ENCODE peak calls at places on chromosomes 11 and 22, in six cellular contexts. P is A673, J is RWPE2, G is transverse colon, U is heart right ventricle, T is body of pancreas. O is an unnamed sample.

GRCh38 chr11:16981651-16982194 is 32.5 kb downstream of the PLEKHA7 start:
- DNase-seq in P (peak; percentile 4), J (no peak), G (no peak), U (no peak), T (peak; percentile 79), O (no peak)

GRCh38 chr22:41487037-41487963 is 18.4 kb downstream of the ACO2 start:
- DNase-seq in P (no peak), J (no peak), G (no peak), U (no peak), T (peak; percentile 13), O (peak; percentile 59)

GRCh38 chr22:44677299-44678244 is 24.4 kb upstream of the PRR5 start:
- DNase-seq in P (no peak), J (no peak), G (no peak), U (no peak), T (no peak), O (no peak)

GRCh38 chr11:87265132-87265531 is 227.4 kb downstream of the TMEM135 start:
- DNase-seq in P (no peak), J (no peak), G (no peak), U (no peak), T (no peak), O (no peak)

GRCh38 chr11:35035894-35036408 is 103.0 kb upstream of the CD44 start:
- DNase-seq in P (peak; percentile 93), J (no peak), G (no peak), U (peak; percentile 17), T (peak; percentile 30), O (no peak)

GRCh38 chr11:126337472-126338241 is 17.8 kb upstream of the ST3GAL4 start:
- DNase-seq in P (no peak), J (peak; percentile 43), G (no peak), U (no peak), T (no peak), O (no peak)

GRCh38 chr11:70568504-70569172 is 170.3 kb downstream of the CTTN start:
- DNase-seq in P (peak; percentile 25), J (peak; percentile 40), G (peak; percentile 49), U (peak; percentile 32), T (no peak), O (peak; percentile 59)

GRCh38 chr11:47317078-47317828 is 35.2 kb downstream of the MYBPC3 start:
- DNase-seq in P (peak; percentile 55), J (no peak), G (no peak), U (no peak), T (no peak), O (no peak)

GRCh38 chr11:3914807-3915206 is 59.3 kb downstream of the STIM1 start:
- DNase-seq in P (no peak), J (no peak), G (no peak), U (no peak), T (no peak), O (no peak)

GRCh38 chr11:88428959-88429358 is 91.4 kb upstream of the CTSC start:
- DNase-seq in P (no peak), J (no peak), G (no peak), U (no peak), T (no peak), O (no peak)

GRCh38 chr11:12200359-12201015 is 90.1 kb downstream of the MICAL2 start:
- DNase-seq in P (no peak), J (no peak), G (peak; percentile 30), U (peak; percentile 68), T (peak; percentile 65), O (no peak)

GRCh38 chr11:73388241-73389133 is 12.3 kb downstream of the RELT start:
- DNase-seq in P (no peak), J (no peak), G (peak; percentile 36), U (no peak), T (peak; percentile 55), O (peak; percentile 71)

GRCh38 chr22:49244466-49245420 is 582.9 kb downstream of the BRD1 start:
- DNase-seq in P (no peak), J (no peak), G (no peak), U (no peak), T (no peak), O (peak; percentile 24)

GRCh38 chr11:115497303-115497702 is 6.9 kb downstream of the CADM1 start:
- DNase-seq in P (no peak), J (no peak), G (no peak), U (no peak), T (no peak), O (no peak)

GRCh38 chr22:30919973-30920372 is 48.6 kb downstream of the MORC2 start:
- DNase-seq in P (no peak), J (no peak), G (no peak), U (no peak), T (no peak), O (peak; percentile 8)

GRCh38 chr11:1873048-1873812 is 18.5 kb downstream of the PRR33 start:
- DNase-seq in P (peak; percentile 6), J (no peak), G (no peak), U (no peak), T (no peak), O (peak; percentile 42)

GRCh38 chr11:123062892-123063395 is 1.0 kb upstream of the HSPA8 start:
- DNase-seq in P (peak; percentile 77), J (no peak), G (no peak), U (no peak), T (no peak), O (no peak)

GRCh38 chr11:112219476-112220232 is 6.6 kb upstream of the PTS start:
- DNase-seq in P (peak; percentile 90), J (no peak), G (peak; percentile 20), U (peak; percentile 54), T (peak; percentile 67), O (no peak)

DNA sequence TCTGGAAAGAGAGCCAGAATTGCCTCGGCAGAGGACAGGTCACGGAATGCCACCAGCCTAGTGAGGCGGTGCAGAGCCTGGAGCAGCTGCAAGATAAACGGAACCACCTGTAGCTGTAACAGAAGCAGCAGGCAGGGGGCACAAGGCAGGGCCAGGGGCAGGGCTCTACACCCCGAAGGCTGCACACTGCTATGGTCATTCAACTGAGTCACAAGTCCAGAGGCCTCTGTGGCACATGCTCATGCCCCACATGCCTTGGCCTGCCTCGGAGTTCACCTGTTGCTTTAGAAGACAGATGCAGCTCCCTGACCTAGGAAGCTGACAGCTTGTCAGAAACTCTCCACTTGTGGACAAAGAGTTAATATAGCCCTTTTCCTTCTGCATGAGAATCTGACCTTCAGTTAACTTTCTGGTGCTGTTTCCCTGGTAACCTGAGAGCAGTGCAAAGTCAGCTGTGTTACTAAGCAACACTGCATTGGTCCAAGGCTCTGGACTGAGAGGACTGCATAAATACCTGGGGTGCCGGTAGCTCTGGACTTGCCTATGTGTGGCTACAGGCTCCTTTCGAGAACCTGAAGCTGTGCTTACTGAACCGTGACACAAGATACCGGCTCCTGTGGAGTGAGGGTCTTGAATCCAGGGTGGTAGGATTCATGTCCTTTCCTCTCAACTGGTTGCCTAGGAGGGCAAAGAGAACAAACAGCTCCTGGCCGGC is 10.5 kb downstream of the COMMD9 start:
- DNase-seq in P (no peak), J (no peak), G (no peak), U (no peak), T (peak; percentile 27), O (no peak)
- TF ChIP-seq CTCF in P (no peak), J (no peak), G (no peak), U (no peak), T (no peak), O (no peak)

GRCh38 chr11:64608636-64609035 is 17.6 kb downstream of the SLC22A12 start:
- DNase-seq in P (no peak), J (no peak), G (no peak), U (no peak), T (no peak), O (no peak)
- H3K27ac ChIP-seq in P (no peak overlapping the region), J (no peak overlapping the region), G (no peak overlapping the region), U (no peak overlapping the region), T (no peak overlapping the region), O (no peak overlapping the region)

DNA sequence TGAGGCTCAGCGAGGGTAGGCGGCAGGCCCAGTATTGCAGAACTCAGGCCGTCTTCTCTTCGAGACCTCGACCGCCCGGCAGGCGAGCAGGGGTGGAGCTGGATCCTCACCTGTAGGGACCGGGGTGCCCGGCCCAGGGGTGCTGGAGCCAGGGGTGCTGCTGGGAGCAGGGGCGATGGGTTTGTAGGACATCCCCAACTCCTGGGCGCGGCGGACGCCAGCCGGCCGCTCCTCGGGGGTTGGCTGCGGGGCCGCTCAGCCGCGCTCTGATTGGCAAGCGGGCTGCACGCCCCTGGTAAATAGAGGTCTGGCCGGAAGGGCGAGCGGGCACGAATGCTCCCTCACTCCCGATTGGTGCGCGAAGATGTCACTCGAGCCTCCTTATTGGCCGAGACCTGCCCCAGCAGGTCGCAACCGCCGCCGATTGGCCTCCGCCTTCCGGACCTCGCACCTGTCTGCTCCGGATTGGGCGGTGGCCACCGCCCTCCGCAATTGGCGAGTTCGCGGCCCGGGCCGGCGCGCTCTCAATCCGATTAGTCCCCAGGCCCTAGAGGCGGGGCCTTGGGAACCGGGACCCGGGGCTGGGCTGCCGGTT is at the start of gene CDK2AP2:
- DNase-seq in P (peak; percentile 100), J (peak; percentile 100), G (peak; percentile 100), U (peak; percentile 100), T (peak; percentile 100), O (peak; percentile 99)
- H3K4me3 ChIP-seq in P (peak within 1 kb of the TSS; percentile 70), J (peak within 1 kb of the TSS; percentile 66), G (peak within 1 kb of the TSS; percentile 74), U (peak within 1 kb of the TSS; percentile 76), T (peak within 1 kb of the TSS; percentile 61), O (peak within 1 kb of the TSS; percentile 87)

GRCh38 chr11:102794382-102794781 is 3.6 kb downstream of the MMP1 start:
- DNase-seq in P (peak; percentile 95), J (no peak), G (no peak), U (no peak), T (no peak), O (no peak)

GRCh38 chr11:102798012-102798746 is at the start of gene MMP1:
- DNase-seq in P (peak; percentile 77), J (no peak), G (no peak), U (no peak), T (no peak), O (peak; percentile 71)

GRCh38 chr11:102792604-102793003 is 5.4 kb downstream of the MMP1 start:
- DNase-seq in P (no peak), J (no peak), G (no peak), U (no peak), T (peak; percentile 61), O (no peak)

GRCh38 chr11:102791271-102792036 is 6.5 kb downstream of the MMP1 start:
- DNase-seq in P (no peak), J (no peak), G (no peak), U (no peak), T (no peak), O (no peak)

GRCh38 chr11:102793677-102794290 is 4.2 kb downstream of the MMP1 start:
- DNase-seq in P (no peak), J (no peak), G (no peak), U (no peak), T (no peak), O (no peak)
- TF ChIP-seq CTCF in P (no peak), J (no peak), G (no peak), U (no peak), T (no peak), O (no peak)

DNA sequence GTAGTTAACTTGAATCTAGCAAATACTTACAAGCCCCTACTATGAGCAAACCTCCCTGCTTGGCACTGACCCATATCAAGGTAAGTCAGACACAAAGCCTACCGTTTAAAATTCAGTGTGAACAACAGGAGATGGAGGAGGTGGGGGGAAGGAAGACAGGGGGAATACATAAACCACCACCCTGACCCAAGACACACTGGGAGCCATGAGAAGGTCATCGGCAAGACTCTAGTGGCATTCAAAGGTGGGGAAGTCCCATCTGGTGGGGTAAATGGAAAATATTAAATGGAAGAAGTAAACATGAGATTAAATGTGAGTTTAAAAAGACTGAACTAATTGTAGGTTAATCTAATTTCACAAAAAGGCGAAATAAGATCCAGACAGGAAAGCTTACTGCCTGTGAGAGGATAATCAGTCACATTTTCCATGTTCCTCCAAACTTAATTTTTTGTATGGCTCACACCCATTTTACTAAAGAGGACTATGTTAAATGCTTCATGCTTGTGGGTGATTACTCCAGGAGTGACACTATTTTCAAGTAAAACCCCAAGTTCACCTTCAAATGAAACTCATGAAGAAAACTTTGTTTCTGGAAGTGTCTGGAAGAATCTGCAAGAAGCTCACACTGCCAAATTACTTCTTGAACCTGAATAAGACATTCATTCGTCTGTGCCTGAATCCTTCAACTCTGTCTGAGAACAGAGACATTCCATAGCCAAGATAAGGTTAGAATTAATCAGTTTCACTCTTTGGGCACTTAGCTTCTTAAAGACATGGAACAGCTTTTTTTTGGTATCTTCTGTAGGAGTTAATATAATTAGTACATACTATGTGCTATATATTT is 51.7 kb downstream of the PITPNB start:
- DNase-seq in P (no peak), J (no peak), G (no peak), U (no peak), T (no peak), O (no peak)
- H3K27ac ChIP-seq in P (peak overlapping the region; percentile 49), J (peak overlapping the region; percentile 72), G (peak overlapping the region; percentile 63), U (peak overlapping the region; percentile 57), T (peak overlapping the region; percentile 4), O (peak overlapping the region; percentile 72)

O was measured in Peyer's patch.